ENCODE peak calls at places on chromosomes 13 and 19, in four cellular contexts. One of them, this sample, is unnamed.
A peak's percentile ranks its signal among the peaks of the same experiment; 100 is the strongest.

GRCh38 chr19:8973501-8974091 is 36.6 kb downstream of the MUC16 start:
- DNase-seq in CD14-positive monocyte: no peak
- DNase-seq in dermis microvascular lymphatic vessel endothelial cell: no peak
- DNase-seq in GM12865: no peak
- DNase-seq in this sample: no peak

GRCh38 chr19:40320558-40320935 is 27.6 kb downstream of the C19orf47 start:
- DNase-seq in CD14-positive monocyte: no peak
- DNase-seq in dermis microvascular lymphatic vessel endothelial cell: no peak
- DNase-seq in GM12865: no peak
- DNase-seq in this sample: no peak

GRCh38 chr19:45075215-45076028 is 856 bp downstream of the ZNF296 start:
- DNase-seq in CD14-positive monocyte: peak; percentile 94
- DNase-seq in dermis microvascular lymphatic vessel endothelial cell: no peak
- DNase-seq in GM12865: peak; percentile 95
- DNase-seq in this sample: peak; percentile 81

GRCh38 chr19:610071-610800 is 20.6 kb downstream of the HCN2 start:
- DNase-seq in CD14-positive monocyte: no peak
- DNase-seq in dermis microvascular lymphatic vessel endothelial cell: no peak
- DNase-seq in GM12865: peak; percentile 70
- DNase-seq in this sample: no peak

GRCh38 chr19:13015361-13016231 is 20.3 kb downstream of the NFIX start:
- DNase-seq in CD14-positive monocyte: no peak
- DNase-seq in dermis microvascular lymphatic vessel endothelial cell: no peak
- DNase-seq in GM12865: no peak
- DNase-seq in this sample: no peak

GRCh38 chr13:44842158-44842557 is 147.1 kb downstream of the NUFIP1 start:
- DNase-seq in CD14-positive monocyte: no peak
- DNase-seq in dermis microvascular lymphatic vessel endothelial cell: no peak
- DNase-seq in GM12865: no peak
- DNase-seq in this sample: no peak

GRCh38 chr13:94073006-94073744 is 406.3 kb downstream of the DCT start:
- DNase-seq in CD14-positive monocyte: no peak
- DNase-seq in dermis microvascular lymphatic vessel endothelial cell: no peak
- DNase-seq in GM12865: no peak
- DNase-seq in this sample: no peak

GRCh38 chr13:50692396-50692915 is 151.0 kb downstream of the DLEU7 start:
- DNase-seq in CD14-positive monocyte: no peak
- DNase-seq in dermis microvascular lymphatic vessel endothelial cell: no peak
- DNase-seq in GM12865: no peak
- DNase-seq in this sample: no peak

GRCh38 chr13:49400755-49401659 is 42.9 kb downstream of the CAB39L start:
- DNase-seq in CD14-positive monocyte: no peak
- DNase-seq in dermis microvascular lymphatic vessel endothelial cell: no peak
- DNase-seq in GM12865: peak; percentile 28
- DNase-seq in this sample: no peak

GRCh38 chr13:21638319-21639282 is 32.3 kb upstream of the FGF9 start:
- DNase-seq in CD14-positive monocyte: no peak
- DNase-seq in dermis microvascular lymphatic vessel endothelial cell: no peak
- DNase-seq in GM12865: peak; percentile 47
- DNase-seq in this sample: peak; percentile 9

GRCh38 chr19:32177686-32178085 is 167.7 kb upstream of the ZNF507 start:
- DNase-seq in CD14-positive monocyte: no peak
- DNase-seq in dermis microvascular lymphatic vessel endothelial cell: no peak
- DNase-seq in GM12865: no peak
- DNase-seq in this sample: no peak

GRCh38 chr13:53052675-53053074 is 24.1 kb downstream of the OLFM4 start:
- DNase-seq in CD14-positive monocyte: no peak
- DNase-seq in dermis microvascular lymphatic vessel endothelial cell: no peak
- DNase-seq in GM12865: no peak
- DNase-seq in this sample: no peak

GRCh38 chr19:18107235-18108083 is 9.9 kb downstream of the MAST3 start:
- DNase-seq in CD14-positive monocyte: peak; percentile 64
- DNase-seq in dermis microvascular lymphatic vessel endothelial cell: no peak
- DNase-seq in GM12865: no peak
- DNase-seq in this sample: no peak

GRCh38 chr13:80157261-80157942 is 183.5 kb downstream of the SPRY2 start:
- DNase-seq in CD14-positive monocyte: no peak
- DNase-seq in dermis microvascular lymphatic vessel endothelial cell: no peak
- DNase-seq in GM12865: no peak
- DNase-seq in this sample: no peak

GRCh38 chr19:1748115-1748702 is 5.1 kb upstream of the ONECUT3 start:
- DNase-seq in CD14-positive monocyte: no peak
- DNase-seq in dermis microvascular lymphatic vessel endothelial cell: no peak
- DNase-seq in GM12865: peak; percentile 66
- DNase-seq in this sample: no peak

GRCh38 chr13:30869491-30869890 is 36.6 kb upstream of the MEDAG start:
- DNase-seq in CD14-positive monocyte: no peak
- DNase-seq in dermis microvascular lymphatic vessel endothelial cell: no peak
- DNase-seq in GM12865: no peak
- DNase-seq in this sample: no peak

GRCh38 chr13:83730674-83731073 is 151.6 kb downstream of the SLITRK1 start:
- DNase-seq in CD14-positive monocyte: no peak
- DNase-seq in dermis microvascular lymphatic vessel endothelial cell: no peak
- DNase-seq in GM12865: no peak
- DNase-seq in this sample: no peak

GRCh38 chr19:38692458-38693379 is 45.3 kb downstream of the ACTN4 start:
- DNase-seq in CD14-positive monocyte: no peak
- DNase-seq in dermis microvascular lymphatic vessel endothelial cell: no peak
- DNase-seq in GM12865: no peak
- DNase-seq in this sample: no peak